ENCODE peak calls at places on chromosome 18, in ten cellular contexts. Z is cardiac muscle cell, T is neuronal stem cell, J is pancreas, Y is mesenchymal stem cell, D is GM23248, L is MM.1S, O is PC-9, B is A549, E is HCT116. K is an unnamed sample. For H3K9me3, the result is how much of the 10 kb centered on the place peaks cover.

GRCh38 chr18:7329036-7329435 is 98.1 kb downstream of the LRRC30 start:
- DNase-seq in Z (no peak), T (no peak), J (no peak), Y (no peak), D (peak), L (no peak), O (no peak), B (no peak), E (no peak), K (no peak)

GRCh38 chr18:40690062-40690461 is 1265.0 kb upstream of the PIK3C3 start:
- DNase-seq in Z (no peak), T (no peak), J (no peak), Y (no peak), D (no peak), L (no peak), O (no peak), B (no peak), E (no peak), K (no peak)

GRCh38 chr18:13611058-13611615 is 115.2 kb downstream of the FAM210A start:
- DNase-seq in Z (no peak), T (peak), J (no peak), Y (no peak), D (peak), L (peak), O (no peak), B (no peak), E (no peak), K (peak)

GRCh38 chr18:48904847-48905394 is 45.8 kb downstream of the SMAD7 start:
- DNase-seq in Z (no peak), T (no peak), J (no peak), Y (no peak), D (no peak), L (no peak), O (no peak), B (no peak), E (no peak), K (no peak)

GRCh38 chr18:43180814-43181213 is 65.3 kb upstream of the RIT2 start:
- DNase-seq in Z (no peak), T (no peak), J (no peak), Y (no peak), D (no peak), L (no peak), O (no peak), B (no peak), E (no peak), K (no peak)

GRCh38 chr18:68298340-68298739 is 416.6 kb downstream of the TMX3 start:
- DNase-seq in Z (no peak), T (no peak), J (no peak), Y (no peak), D (no peak), L (peak), O (no peak), B (no peak), E (no peak), K (no peak)

GRCh38 chr18:47986724-47987455 is 56.4 kb upstream of the SMAD2 start:
- DNase-seq in Z (no peak), T (no peak), J (no peak), Y (no peak), D (no peak), L (no peak), O (no peak), B (no peak), E (no peak), K (no peak)

GRCh38 chr18:477565-477964 is 22.9 kb downstream of the COLEC12 start:
- DNase-seq in Z (no peak), T (no peak), J (peak), Y (no peak), D (no peak), L (peak), O (no peak), B (peak), E (peak), K (no peak)

GRCh38 chr18:21450503-21450902 is 150.0 kb downstream of the ESCO1 start:
- DNase-seq in Z (no peak), T (no peak), J (no peak), Y (no peak), D (no peak), L (no peak), O (no peak), B (no peak), E (no peak), K (no peak)

GRCh38 chr18:35477974-35478373 is 19.8 kb downstream of the INO80C start:
- DNase-seq in Z (no peak), T (no peak), J (no peak), Y (no peak), D (no peak), L (no peak), O (no peak), B (no peak), E (no peak), K (no peak)

GRCh38 chr18:50704541-50704940 is 115.3 kb downstream of the MRO start:
- DNase-seq in Z (no peak), T (no peak), J (no peak), Y (no peak), D (no peak), L (no peak), O (no peak), B (no peak), E (no peak), K (no peak)

GRCh38 chr18:35376393-35376741 is 770 bp downstream of the ZNF396 start:
- DNase-seq in Z (no peak), T (no peak), J (peak), Y (peak), D (no peak), L (no peak), O (no peak), B (no peak), E (no peak), K (no peak)

GRCh38 chr18:3514312-3515216 is 64.6 kb downstream of the TGIF1 start:
- DNase-seq in Z (no peak), T (no peak), J (no peak), Y (no peak), D (peak), L (no peak), O (no peak), B (no peak), E (no peak), K (no peak)

GRCh38 chr18:33837191-33837590 is 259.2 kb downstream of the ASXL3 start:
- DNase-seq in Z (no peak), T (no peak), J (no peak), Y (no peak), D (no peak), L (no peak), O (no peak), B (no peak), E (no peak), K (no peak)

DNA sequence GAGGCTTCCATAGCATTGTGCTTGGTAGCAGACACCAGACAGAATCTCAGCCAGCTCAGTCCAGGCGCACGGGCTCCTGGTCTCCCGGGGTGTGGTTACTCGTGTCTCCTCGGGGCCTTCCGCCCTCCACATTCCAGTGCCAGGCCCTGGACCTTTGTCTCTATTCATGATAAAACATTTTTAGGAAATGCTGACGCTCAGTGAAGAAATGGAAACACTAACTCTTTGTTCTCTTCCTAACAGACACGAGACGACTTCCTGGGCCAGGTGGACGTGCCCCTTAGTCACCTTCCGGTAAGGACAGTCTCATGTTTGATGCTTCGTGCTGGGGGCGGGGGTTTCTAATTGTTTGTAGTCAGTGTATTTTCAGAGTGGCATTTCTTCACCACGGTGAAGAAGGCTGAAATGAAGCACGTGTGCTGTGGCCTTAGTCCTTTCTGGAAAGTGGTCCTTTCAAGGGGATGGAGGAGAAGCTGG is 271.8 kb downstream of the NEDD4L start:
- DNase-seq in Z (no peak), T (no peak), J (no peak), Y (no peak), D (no peak), L (no peak), O (peak), B (no peak), E (peak), K (no peak)
- H3K27ac ChIP-seq in Z (no peak), T (no peak), J (peak), Y (no peak), D (no peak), L (no peak), O (peak), B (no peak), E (peak), K (no peak)

GRCh38 chr18:71666481-71666880 is 877.7 kb downstream of the CBLN2 start:
- DNase-seq in Z (no peak), T (no peak), J (no peak), Y (no peak), D (no peak), L (no peak), O (no peak), B (no peak), E (no peak), K (no peak)
- H3K9me3 ChIP-seq in Z (under half), T (under half), J (under half), Y (under half), D (under half), L (under half), O (under half), B (under half), E (under half), K (under half)

DNA sequence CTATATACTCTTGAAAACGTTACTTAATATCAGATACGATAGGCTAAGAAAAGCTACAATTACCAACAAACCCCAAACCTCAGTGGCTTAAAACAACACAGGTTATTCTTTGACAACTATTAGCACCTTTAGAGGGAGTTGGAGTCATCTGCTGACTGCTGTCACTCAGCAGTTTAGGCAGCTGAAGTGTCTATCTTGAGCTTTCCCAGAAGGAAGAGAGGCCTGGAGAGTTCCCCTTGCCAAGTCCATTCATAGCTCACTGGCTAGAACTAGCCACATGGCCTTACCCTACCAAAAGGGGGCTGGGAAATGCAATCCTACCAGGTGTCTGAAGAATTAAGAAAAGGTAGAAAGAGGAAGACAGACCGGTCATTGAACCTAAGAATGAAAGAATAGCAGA is 211.1 kb upstream of the CTAGE1 start:
- DNase-seq in Z (no peak), T (no peak), J (no peak), Y (no peak), D (no peak), L (no peak), O (no peak), B (no peak), E (no peak), K (no peak)
- H3K27ac ChIP-seq in Z (peak), T (no peak), J (no peak), Y (no peak), D (no peak), L (no peak), O (no peak), B (no peak), E (no peak), K (no peak)

GRCh38 chr18:72941001-72941400 is 73.2 kb upstream of the NETO1 start:
- DNase-seq in Z (peak), T (no peak), J (no peak), Y (no peak), D (no peak), L (no peak), O (no peak), B (no peak), E (no peak), K (no peak)

GRCh38 chr18:72942766-72943165 is 75.0 kb upstream of the NETO1 start:
- DNase-seq in Z (no peak), T (no peak), J (no peak), Y (no peak), D (no peak), L (no peak), O (no peak), B (no peak), E (no peak), K (no peak)

GRCh38 chr18:72935744-72936143 is 68.0 kb upstream of the NETO1 start:
- DNase-seq in Z (no peak), T (no peak), J (no peak), Y (no peak), D (no peak), L (no peak), O (no peak), B (no peak), E (no peak), K (no peak)

DNA sequence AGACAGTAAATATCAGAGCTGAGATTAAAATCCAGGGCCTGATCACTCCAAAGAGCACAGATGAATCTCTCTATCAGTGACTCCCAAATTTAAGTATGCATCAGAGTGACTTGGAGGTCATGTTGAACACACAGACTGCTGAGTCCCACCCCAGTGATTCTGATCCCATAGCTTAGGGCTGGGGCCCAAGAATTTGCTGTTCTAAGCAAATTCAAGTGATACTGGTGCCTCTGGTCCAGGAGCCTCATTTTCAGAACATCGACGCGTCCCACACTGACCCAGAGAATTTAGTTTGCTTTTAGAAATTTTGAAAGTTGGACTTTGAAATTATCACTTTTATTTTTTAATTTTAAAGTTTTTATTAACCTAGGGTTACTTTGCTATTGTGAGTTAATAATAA is 72.7 kb upstream of the NETO1 start:
- DNase-seq in Z (no peak), T (no peak), J (no peak), Y (no peak), D (no peak), L (no peak), O (no peak), B (no peak), E (no peak), K (no peak)
- H3K9me3 ChIP-seq in Z (under half), T (under half), J (under half), Y (under half), D (under half), L (under half), O (under half), B (under half), E (under half), K (under half)

DNA sequence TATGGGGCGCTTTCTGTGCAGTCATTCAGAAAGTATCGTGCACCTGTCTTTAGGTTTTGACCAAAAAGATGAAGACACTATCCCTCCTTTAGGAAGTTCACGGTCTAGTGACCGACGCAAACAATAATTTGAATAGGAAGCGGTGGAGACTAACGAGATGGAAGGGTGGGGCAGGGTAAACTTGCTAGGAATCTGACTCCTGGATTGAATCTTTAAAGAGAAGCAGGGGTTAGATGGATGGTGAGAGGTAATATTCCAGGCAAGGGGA is 636 bp upstream of the TXNL1 start:
- DNase-seq in Z (no peak), T (no peak), J (no peak), Y (no peak), D (peak), L (no peak), O (no peak), B (no peak), E (no peak), K (no peak)
- H3K27ac ChIP-seq in Z (peak), T (no peak), J (peak), Y (peak), D (peak), L (peak), O (peak), B (peak), E (peak), K (peak)

GRCh38 chr18:54532222-54532621 is 58.8 kb upstream of the DYNAP start:
- DNase-seq in Z (no peak), T (no peak), J (no peak), Y (no peak), D (no peak), L (no peak), O (no peak), B (no peak), E (no peak), K (no peak)
- H3K9me3 ChIP-seq in Z (under half), T (under half), J (under half), Y (under half), D (under half), L (under half), O (under half), B (under half), E (under half), K (under half)

DNA sequence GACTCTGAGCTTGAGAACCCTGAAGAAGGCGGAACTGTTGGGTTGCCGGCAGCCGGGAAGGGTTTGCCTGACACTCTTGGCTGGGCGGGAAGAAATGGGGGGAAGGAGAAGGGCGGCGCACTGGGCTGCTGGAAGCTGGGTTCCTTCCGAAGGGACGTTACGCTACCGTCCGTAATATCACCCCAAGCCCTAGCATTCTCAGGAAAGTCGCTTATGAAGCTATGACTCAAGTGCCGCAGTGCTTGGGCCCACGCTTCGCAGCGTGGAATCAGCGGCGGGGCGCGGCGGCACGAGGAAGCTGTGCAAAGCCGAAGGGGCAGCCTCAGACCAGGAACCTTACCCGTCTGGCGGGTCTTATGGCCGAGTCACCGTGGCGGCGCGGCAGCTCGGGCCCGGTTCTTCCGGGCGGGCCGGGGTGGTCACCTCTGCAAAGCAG is 50.2 kb upstream of the SIGLEC15 start:
- DNase-seq in Z (no peak), T (no peak), J (peak), Y (peak), D (peak), L (peak), O (peak), B (peak), E (peak), K (peak)
- H3K27ac ChIP-seq in Z (no peak), T (no peak), J (no peak), Y (peak), D (peak), L (peak), O (peak), B (peak), E (peak), K (peak)

DNA sequence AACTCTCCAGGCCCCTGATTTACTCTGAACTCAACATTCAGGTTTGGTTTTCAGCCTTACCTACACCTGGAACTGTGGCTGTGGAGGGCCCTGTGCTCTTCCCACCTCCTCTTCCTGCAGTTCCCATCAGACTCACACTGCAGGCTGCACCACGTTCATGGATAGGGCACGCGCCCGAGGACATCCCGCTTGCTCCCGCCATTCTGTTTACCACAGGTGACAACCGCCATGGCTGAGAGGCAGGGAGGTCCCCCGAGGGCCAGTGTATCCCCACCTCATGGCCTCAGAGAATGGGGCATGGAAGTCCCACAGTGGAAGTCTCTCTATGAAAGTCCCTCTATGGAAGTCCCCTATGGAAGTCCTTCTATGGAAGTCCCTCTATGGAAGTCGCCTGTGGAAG is 358.5 kb upstream of the SALL3 start:
- DNase-seq in Z (no peak), T (no peak), J (no peak), Y (no peak), D (no peak), L (no peak), O (no peak), B (no peak), E (no peak), K (no peak)
- H3K9me3 ChIP-seq in Z (under half), T (under half), J (under half), Y (under half), D (under half), L (under half), O (under half), B (under half), E (under half), K (under half)